ENCODE peak calls at places on chromosomes 16 and 17, in five cellular contexts. Y, M, I, E and X are unnamed samples.

GRCh38 chr16:72424776-72425175 is 252.8 kb upstream of the PMFBP1 start:
- DNase-seq in Y (no peak), M (no peak), I (no peak), E (no peak), X (no peak)

GRCh38 chr16:19599968-19600716 is 44.6 kb downstream of the VPS35L start:
- DNase-seq in Y (no peak), M (no peak), I (no peak), E (no peak), X (no peak)

GRCh38 chr16:81647527-81647926 is 131.6 kb upstream of the PLCG2 start:
- DNase-seq in Y (no peak), M (no peak), I (no peak), E (no peak), X (peak)

GRCh38 chr17:39563476-39563875 is 44.2 kb downstream of the NEUROD2 start:
- DNase-seq in Y (no peak), M (no peak), I (no peak), E (no peak), X (no peak)

GRCh38 chr17:62791235-62792121 is 16.6 kb downstream of the MARCHF10 start:
- DNase-seq in Y (no peak), M (no peak), I (no peak), E (no peak), X (no peak)

GRCh38 chr17:50508573-50509460 is 578 bp downstream of the MYCBPAP start:
- DNase-seq in Y (no peak), M (no peak), I (no peak), E (no peak), X (no peak)

GRCh38 chr16:27224271-27224737 is 21.0 kb downstream of the KDM8 start:
- DNase-seq in Y (no peak), M (no peak), I (no peak), E (no peak), X (no peak)

GRCh38 chr16:49472598-49472997 is 99.0 kb downstream of the C16orf78 start:
- DNase-seq in Y (no peak), M (no peak), I (no peak), E (no peak), X (no peak)

GRCh38 chr17:76720941-76721340 is 5.5 kb downstream of the JMJD6 start:
- DNase-seq in Y (no peak), M (no peak), I (peak), E (no peak), X (no peak)

GRCh38 chr17:8341456-8341855 is 1.8 kb downstream of the ODF4 start:
- DNase-seq in Y (no peak), M (no peak), I (no peak), E (no peak), X (no peak)

GRCh38 chr17:83198366-83199341 is 119.2 kb downstream of the METRNL start:
- DNase-seq in Y (no peak), M (no peak), I (peak), E (no peak), X (no peak)

GRCh38 chr17:77317091-77317519 is 176.3 kb downstream of the SEC14L1 start:
- DNase-seq in Y (no peak), M (no peak), I (peak), E (no peak), X (no peak)

GRCh38 chr16:66984902-66985311 is 3.5 kb upstream of the CES4A start:
- DNase-seq in Y (no peak), M (no peak), I (no peak), E (no peak), X (no peak)

GRCh38 chr17:61619493-61619892 is 28.5 kb upstream of the NACA2 start:
- DNase-seq in Y (no peak), M (no peak), I (no peak), E (no peak), X (no peak)

GRCh38 chr16:11160676-11161115 is 95.3 kb downstream of the SOCS1 start:
- DNase-seq in Y (no peak), M (no peak), I (no peak), E (no peak), X (no peak)

GRCh38 chr16:58094026-58094425 is 35.2 kb downstream of the CFAP20 start:
- DNase-seq in Y (no peak), M (no peak), I (no peak), E (no peak), X (no peak)

GRCh38 chr17:18235743-18236256 is 10.4 kb downstream of the LLGL1 start:
- DNase-seq in Y (no peak), M (no peak), I (no peak), E (no peak), X (no peak)

GRCh38 chr17:45936610-45937009 is 42.3 kb downstream of the MAPT start:
- DNase-seq in Y (no peak), M (no peak), I (no peak), E (no peak), X (no peak)